ENCODE peak calls at places on chromosomes 2 and 18, in four cellular contexts. T is HepG2, Z is K562, S is Panc1. W is an unnamed sample.
A peak's percentile ranks its signal among the peaks of the same experiment; 100 is the strongest.

GRCh38 chr2:45114221-45114955 is 105.1 kb upstream of the SIX2 start:
- DNase-seq in S (no peak), Z (no peak), T (no peak), W (no peak)

GRCh38 chr18:67518566-67518965 is 2.0 kb upstream of the DSEL start:
- DNase-seq in Z (no peak), T (no peak), S (no peak), W (no peak)

GRCh38 chr2:20012282-20013060 is at the start of gene MATN3:
- DNase-seq in Z (peak; percentile 56), S (no peak), T (peak; percentile 68), W (no peak)

GRCh38 chr2:51780353-51780752 is 748.4 kb upstream of the NRXN1 start:
- DNase-seq in Z (no peak), T (no peak), S (no peak), W (no peak)

GRCh38 chr2:150767924-150768801 is 280.7 kb upstream of the RND3 start:
- DNase-seq in T (no peak), S (no peak), Z (no peak), W (no peak)

GRCh38 chr18:79914614-79915160 is 36.8 kb downstream of the SLC66A2 start:
- DNase-seq in T (no peak), S (no peak), Z (no peak), W (no peak)

GRCh38 chr2:195674491-195675226 is 17.6 kb downstream of the SLC39A10 start:
- DNase-seq in S (no peak), T (no peak), Z (no peak), W (no peak)

GRCh38 chr2:239802101-239802649 is 223.0 kb downstream of the NDUFA10 start:
- DNase-seq in T (no peak), Z (no peak), S (no peak), W (no peak)

GRCh38 chr18:59881728-59882685 is 17.8 kb upstream of the PMAIP1 start:
- DNase-seq in S (no peak), T (peak; percentile 64), Z (no peak), W (no peak)

GRCh38 chr2:23532311-23533013 is 147.5 kb downstream of the KLHL29 start:
- DNase-seq in Z (no peak), T (no peak), S (no peak), W (no peak)

GRCh38 chr18:72692086-72692485 is 147.9 kb upstream of the CBLN2 start:
- DNase-seq in Z (no peak), S (no peak), T (no peak), W (no peak)

DNA sequence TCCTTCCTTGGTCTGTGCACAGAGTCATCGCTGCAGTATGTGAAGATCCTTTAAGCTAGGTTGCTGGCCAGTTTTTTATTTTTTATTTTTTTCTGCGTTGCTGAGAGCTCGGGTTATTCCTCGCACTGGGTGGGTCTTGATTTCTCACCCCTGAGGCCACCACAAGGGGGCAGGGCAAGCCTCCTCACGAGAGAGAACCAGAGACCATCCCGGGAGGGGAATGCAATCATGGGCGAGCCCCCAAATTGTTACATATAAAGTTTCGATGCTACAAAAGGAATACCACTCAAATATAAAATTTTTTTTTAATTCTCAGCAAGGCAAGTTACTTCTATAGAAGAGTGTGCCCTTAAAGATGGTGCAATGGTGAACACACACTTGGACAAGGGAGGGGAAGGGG is 24.9 kb downstream of the HTR2B start:
- DNase-seq in Z (no peak), S (no peak), T (no peak), W (no peak)
- TF ChIP-seq TCF7L2 in Z (no peak), S (no peak), T (no peak), W (no peak)

GRCh38 chr2:233210843-233211600 is 40.5 kb upstream of the ATG16L1 start:
- DNase-seq in T (no peak), S (peak; percentile 18), Z (no peak), W (peak; percentile 62)

GRCh38 chr2:233209117-233209977 is 42.1 kb upstream of the ATG16L1 start:
- DNase-seq in T (peak; percentile 23), S (no peak), Z (peak; percentile 19), W (peak; percentile 16)

GRCh38 chr2:233209978-233210680 is 41.3 kb upstream of the ATG16L1 start:
- DNase-seq in S (no peak), Z (no peak), T (no peak), W (no peak)

GRCh38 chr2:233204286-233204936 is 47.1 kb upstream of the ATG16L1 start:
- DNase-seq in S (no peak), Z (no peak), T (no peak), W (no peak)

DNA sequence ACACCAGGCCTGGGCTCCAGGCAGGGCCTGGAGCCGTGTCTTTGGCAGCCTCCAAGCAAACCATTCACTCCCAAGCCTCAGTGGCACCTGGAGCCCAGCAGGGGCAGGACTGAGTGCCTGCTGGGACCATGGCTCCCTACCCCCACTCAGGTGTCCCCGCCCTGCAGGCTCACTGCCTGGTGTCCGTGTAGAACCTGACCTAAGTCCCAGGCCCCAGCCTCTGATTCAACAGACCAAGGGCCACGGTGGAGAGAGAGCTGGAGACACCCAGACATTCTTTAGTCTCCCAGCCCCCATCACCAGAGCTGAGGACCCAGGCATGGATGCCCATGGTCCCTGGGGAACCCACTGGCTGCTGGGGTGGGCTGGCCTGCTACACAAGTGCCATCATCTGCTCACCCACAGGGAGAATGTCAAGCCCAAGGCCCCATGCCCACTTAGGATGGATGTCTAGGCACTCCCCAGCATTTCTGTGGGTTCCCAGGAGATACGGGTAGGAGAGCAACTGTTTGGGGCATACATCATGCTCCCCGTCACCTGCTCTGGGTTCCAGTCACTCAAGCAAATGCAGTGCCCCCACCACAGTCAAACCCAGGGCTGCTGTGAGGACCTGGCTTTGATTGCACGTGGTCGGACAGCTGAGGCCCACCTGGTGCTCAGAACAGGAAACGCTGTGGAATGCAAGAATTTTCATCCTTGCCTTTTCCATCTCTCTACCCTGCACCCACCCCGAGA is 42.9 kb upstream of the ATG16L1 start:
- DNase-seq in T (peak; percentile 59), S (no peak), Z (no peak), W (no peak)
- TF ChIP-seq TCF7L2 in T (no peak), S (no peak), Z (no peak), W (no peak)

GRCh38 chr2:104402825-104403224 is 451.1 kb upstream of the POU3F3 start:
- DNase-seq in T (no peak), Z (no peak), S (no peak), W (no peak)

GRCh38 chr2:104406273-104406726 is 447.6 kb upstream of the POU3F3 start:
- DNase-seq in Z (no peak), T (no peak), S (no peak), W (no peak)

GRCh38 chr2:104408266-104408665 is 445.6 kb upstream of the POU3F3 start:
- DNase-seq in Z (no peak), S (no peak), T (no peak), W (no peak)

GRCh38 chr2:104404546-104404945 is 449.4 kb upstream of the POU3F3 start:
- DNase-seq in Z (no peak), S (no peak), T (no peak), W (no peak)

DNA sequence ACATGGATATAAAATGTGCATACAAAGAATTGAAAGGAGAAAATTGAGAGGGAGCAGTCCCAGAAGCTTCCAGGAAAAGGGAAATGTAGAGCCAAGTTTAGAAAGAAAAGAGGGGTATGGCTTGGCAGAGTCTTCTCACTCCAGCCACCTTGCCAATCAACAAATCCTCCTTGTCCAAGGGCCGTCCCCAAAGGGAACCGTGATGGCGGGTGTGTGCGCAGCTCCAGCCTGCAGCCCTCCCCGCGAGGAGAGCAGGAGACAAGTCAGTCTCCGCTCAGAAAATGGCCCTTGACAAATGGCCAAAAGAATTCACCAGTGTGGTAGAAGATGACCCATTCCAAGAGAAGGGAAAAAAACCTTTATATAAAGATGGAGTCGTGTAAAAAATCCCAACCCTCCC is 448.3 kb upstream of the POU3F3 start:
- DNase-seq in Z (no peak), T (no peak), S (no peak), W (no peak)
- TF ChIP-seq TCF7L2 in Z (no peak), T (no peak), S (no peak), W (no peak)

DNA sequence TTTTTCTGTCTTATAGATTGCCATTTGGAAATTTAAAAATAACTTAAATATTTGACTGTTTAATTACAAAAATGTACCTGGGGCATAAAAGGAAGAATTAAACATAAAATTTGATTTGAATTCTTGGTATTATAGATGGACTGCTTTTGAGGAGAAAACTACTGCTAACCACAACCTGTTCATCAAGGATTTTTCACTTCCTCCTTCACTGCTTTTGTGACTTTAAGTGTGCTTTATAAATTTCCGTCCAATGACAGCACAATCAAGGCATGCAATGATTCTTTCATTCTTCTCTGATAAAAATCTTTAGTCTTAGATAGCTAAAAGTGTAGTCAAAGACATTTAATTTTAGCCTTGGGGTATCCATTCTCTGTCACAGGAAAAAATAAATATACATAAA is 588.1 kb downstream of the NRXN1 start:
- DNase-seq in Z (no peak), T (no peak), S (no peak), W (no peak)
- TF ChIP-seq TCF7L2 in Z (no peak), T (no peak), S (no peak), W (no peak)

GRCh38 chr18:78822886-78823285 is 156.7 kb upstream of the SALL3 start:
- DNase-seq in S (no peak), Z (no peak), T (no peak), W (no peak)
- TF ChIP-seq TCF7L2 in S (no peak), Z (no peak), T (no peak), W (no peak)

W was measured in HCT116.